ENCODE peak calls at places on chromosomes 5 and 9, in six cellular contexts. J is GM06990, O is DND-41, T is GM23338, D is GM12864, V is transverse colon. B is an unnamed sample.

GRCh38 chr5:176364765-176365662 is at the start of gene ARL10:
- DNase-seq in J (peak), O (no peak), T (peak), D (no peak), V (peak), B (peak)

GRCh38 chr9:69170231-69170630 is 3.8 kb upstream of the TJP2 start:
- DNase-seq in J (no peak), O (no peak), T (no peak), D (no peak), V (no peak), B (no peak)

GRCh38 chr5:60335913-60336312 is 364.1 kb downstream of the DEPDC1B start:
- DNase-seq in J (no peak), O (no peak), T (no peak), D (no peak), V (no peak), B (no peak)

GRCh38 chr5:62340392-62340791 is 34.4 kb downstream of the KIF2A start:
- DNase-seq in J (no peak), O (no peak), T (peak), D (no peak), V (no peak), B (peak)

GRCh38 chr5:133744030-133744645 is 131.8 kb upstream of the FSTL4 start:
- DNase-seq in J (peak), O (no peak), T (no peak), D (no peak), V (no peak), B (peak)

GRCh38 chr5:15496886-15497285 is 3.1 kb upstream of the FBXL7 start:
- DNase-seq in J (no peak), O (no peak), T (no peak), D (no peak), V (no peak), B (no peak)

GRCh38 chr9:135474915-135475314 is 4.7 kb upstream of the PPP1R26 start:
- DNase-seq in J (no peak), O (no peak), T (peak), D (no peak), V (no peak), B (peak)

GRCh38 chr9:98146101-98146991 is 27.3 kb upstream of the TRIM14 start:
- DNase-seq in J (peak), O (no peak), T (no peak), D (no peak), V (peak), B (no peak)

GRCh38 chr9:110246214-110246613 is 10.1 kb downstream of the TXN start:
- DNase-seq in J (no peak), O (no peak), T (no peak), D (no peak), V (no peak), B (no peak)

GRCh38 chr5:147530801-147531389 is 21.0 kb upstream of the DPYSL3 start:
- DNase-seq in J (no peak), O (no peak), T (no peak), D (no peak), V (no peak), B (no peak)

GRCh38 chr9:136220017-136220729 is 15.2 kb upstream of the LHX3 start:
- DNase-seq in J (no peak), O (peak), T (no peak), D (no peak), V (no peak), B (no peak)

GRCh38 chr5:139492700-139493192 is 10.2 kb upstream of the STING1 start:
- DNase-seq in J (no peak), O (no peak), T (no peak), D (no peak), V (no peak), B (no peak)

GRCh38 chr5:54975701-54976100 is 9.7 kb downstream of the ESM1 start:
- DNase-seq in J (no peak), O (no peak), T (no peak), D (no peak), V (no peak), B (no peak)

GRCh38 chr5:7837401-7837800 is 13.5 kb downstream of the CFAP90 start:
- DNase-seq in J (no peak), O (no peak), T (no peak), D (no peak), V (no peak), B (no peak)

GRCh38 chr9:4640027-4640426 is 22.1 kb upstream of the PLPP6 start:
- DNase-seq in J (no peak), O (peak), T (peak), D (no peak), V (peak), B (peak)

GRCh38 chr9:84397822-84398221 is 57.3 kb upstream of the SLC28A3 start:
- DNase-seq in J (no peak), O (no peak), T (peak), D (no peak), V (no peak), B (no peak)

GRCh38 chr9:1458503-1458902 is 408.3 kb downstream of the DMRT2 start:
- DNase-seq in J (no peak), O (no peak), T (no peak), D (no peak), V (no peak), B (no peak)

GRCh38 chr9:134211811-134212460 is 47.6 kb upstream of the RNU6ATAC start:
- DNase-seq in J (no peak), O (no peak), T (no peak), D (no peak), V (no peak), B (no peak)

GRCh38 chr5:5954199-5954598 is 424.1 kb downstream of the MED10 start:
- DNase-seq in J (no peak), O (no peak), T (no peak), D (no peak), V (no peak), B (no peak)

GRCh38 chr5:174327317-174327864 is 281.9 kb downstream of the NSG2 start:
- DNase-seq in J (peak), O (peak), T (peak), D (no peak), V (peak), B (peak)

GRCh38 chr9:132519033-132519432 is 63.4 kb upstream of the BARHL1 start:
- DNase-seq in J (no peak), O (no peak), T (no peak), D (no peak), V (no peak), B (no peak)

GRCh38 chr9:115292584-115293271 is 174.8 kb upstream of the TNC start:
- DNase-seq in J (no peak), O (no peak), T (no peak), D (no peak), V (no peak), B (no peak)

GRCh38 chr9:123418506-123418905 is 62.5 kb downstream of the CRB2 start:
- DNase-seq in J (no peak), O (no peak), T (no peak), D (no peak), V (no peak), B (no peak)

GRCh38 chr5:377326-377981 is 55.9 kb downstream of the AHRR start:
- DNase-seq in J (no peak), O (no peak), T (no peak), D (no peak), V (peak), B (no peak)

GRCh38 chr5:115098041-115098702 is 71.5 kb downstream of the TRIM36 start:
- DNase-seq in J (peak), O (peak), T (peak), D (peak), V (peak), B (peak)

GRCh38 chr9:818958-819357 is 22.5 kb upstream of the DMRT1 start:
- DNase-seq in J (no peak), O (no peak), T (no peak), D (no peak), V (no peak), B (no peak)

GRCh38 chr5:129155876-129156275 is 61.3 kb downstream of the ISOC1 start:
- DNase-seq in J (no peak), O (no peak), T (no peak), D (no peak), V (no peak), B (no peak)

GRCh38 chr5:7207979-7208378 is 188.0 kb upstream of the ADCY2 start:
- DNase-seq in J (no peak), O (no peak), T (no peak), D (no peak), V (no peak), B (no peak)

GRCh38 chr5:90473321-90474234 is 993 bp downstream of the MBLAC2 start:
- DNase-seq in J (no peak), O (peak), T (peak), D (no peak), V (peak), B (peak)

GRCh38 chr9:124590886-124591641 is 83.9 kb upstream of the NR5A1 start:
- DNase-seq in J (no peak), O (no peak), T (no peak), D (no peak), V (peak), B (no peak)

GRCh38 chr9:129654641-129655040 is 10.8 kb upstream of the PRRX2 start:
- DNase-seq in J (no peak), O (no peak), T (no peak), D (no peak), V (no peak), B (no peak)

GRCh38 chr9:129661029-129661428 is 4.4 kb upstream of the PRRX2 start:
- DNase-seq in J (no peak), O (no peak), T (no peak), D (no peak), V (no peak), B (no peak)

GRCh38 chr9:129655142-129655541 is 10.3 kb upstream of the PRRX2 start:
- DNase-seq in J (no peak), O (no peak), T (no peak), D (no peak), V (no peak), B (no peak)

GRCh38 chr9:129653819-129654528 is 11.5 kb upstream of the PRRX2 start:
- DNase-seq in J (no peak), O (no peak), T (no peak), D (no peak), V (no peak), B (no peak)

GRCh38 chr9:129656795-129657390 is 8.6 kb upstream of the PRRX2 start:
- DNase-seq in J (no peak), O (no peak), T (no peak), D (no peak), V (no peak), B (no peak)
- TF ChIP-seq CTCF in J (no peak), O (no peak), T (no peak), D (no peak), V (no peak), B (no peak)

GRCh38 chr5:110045153-110045552 is 355.4 kb downstream of the MAN2A1 start:
- DNase-seq in J (no peak), O (no peak), T (peak), D (no peak), V (no peak), B (no peak)
- TF ChIP-seq CTCF in J (no peak), O (no peak), T (peak), D (no peak), V (no peak), B (no peak)

GRCh38 chr5:78540335-78541057 is 108.1 kb downstream of the LHFPL2 start:
- DNase-seq in J (no peak), O (no peak), T (no peak), D (no peak), V (no peak), B (no peak)
- TF ChIP-seq CTCF in J (no peak), O (no peak), T (no peak), D (no peak), V (no peak), B (no peak)

DNA sequence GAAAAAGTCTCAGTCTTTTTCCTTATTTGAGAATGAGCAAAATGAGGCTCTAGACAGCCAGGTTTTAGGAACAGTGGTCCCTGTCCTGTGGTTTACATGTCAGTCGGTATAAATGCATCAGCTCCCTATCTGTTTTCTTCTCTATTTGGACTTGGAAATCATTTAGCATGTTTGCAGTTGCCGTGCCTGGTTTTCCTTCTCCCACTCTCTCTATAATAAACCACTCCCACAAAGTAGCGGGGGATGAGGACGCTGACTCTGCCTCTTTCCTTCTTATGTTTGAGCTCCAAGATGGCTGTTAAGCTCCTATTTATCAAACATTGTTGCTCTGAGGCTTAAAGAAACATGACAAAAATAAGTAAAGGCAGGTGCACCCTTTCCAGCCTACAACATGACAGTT is 57.2 kb upstream of the CTSL start:
- DNase-seq in J (no peak), O (no peak), T (no peak), D (no peak), V (no peak), B (no peak)
- TF ChIP-seq CTCF in J (no peak), O (no peak), T (no peak), D (no peak), V (no peak), B (no peak)

DNA sequence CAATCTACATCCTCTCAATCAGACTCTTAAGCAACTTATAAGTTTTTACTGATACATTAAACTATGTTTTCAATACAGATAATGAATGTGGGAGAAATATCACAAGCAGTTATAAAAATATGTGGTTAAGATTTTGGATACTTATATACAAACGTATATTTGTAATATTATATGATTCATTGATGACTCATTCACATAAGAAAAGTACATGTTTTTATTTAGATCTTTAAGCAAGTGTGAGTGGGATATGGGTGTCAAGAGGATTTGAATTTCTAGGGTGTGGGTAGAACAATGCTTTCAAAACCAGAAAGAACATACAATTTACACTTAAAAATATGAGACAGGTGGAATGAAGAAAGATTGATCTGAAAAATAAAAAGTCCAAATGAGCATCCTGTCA is 36.1 kb upstream of the ISL1 start:
- DNase-seq in J (no peak), O (no peak), T (no peak), D (no peak), V (no peak), B (no peak)
- TF ChIP-seq CTCF in J (no peak), O (no peak), T (no peak), D (no peak), V (no peak), B (no peak)

B was measured in activated CD8-positive, alpha-beta T cell treated with anti-CD3 and anti-CD28 coated beads for 36 hours.